ENCODE peak calls at places on chromosomes 4 and X, in seven cellular contexts. One of them, this sample, is unnamed.

GRCh38 chrX:17861496-17862011 is 456 bp upstream of the RAI2 start:
- DNase-seq in heart right ventricle: no peak
- DNase-seq in lung: no peak
- DNase-seq in CD4-positive, CD25-positive, alpha-beta regulatory T cell: no peak
- DNase-seq in CD8-positive, alpha-beta memory T cell: no peak
- DNase-seq in psoas muscle: peak; percentile 52
- DNase-seq in tibial artery: no peak
- DNase-seq in this sample: no peak

GRCh38 chrX:72038016-72038415 is 93.7 kb downstream of the RTL5 start:
- DNase-seq in heart right ventricle: no peak
- DNase-seq in lung: peak; percentile 23
- DNase-seq in CD4-positive, CD25-positive, alpha-beta regulatory T cell: no peak
- DNase-seq in CD8-positive, alpha-beta memory T cell: no peak
- DNase-seq in psoas muscle: no peak
- DNase-seq in tibial artery: no peak
- DNase-seq in this sample: no peak

GRCh38 chr4:86482851-86483490 is 111.1 kb upstream of the PTPN13 start:
- DNase-seq in heart right ventricle: no peak
- DNase-seq in lung: no peak
- DNase-seq in CD4-positive, CD25-positive, alpha-beta regulatory T cell: no peak
- DNase-seq in CD8-positive, alpha-beta memory T cell: no peak
- DNase-seq in psoas muscle: no peak
- DNase-seq in tibial artery: no peak
- DNase-seq in this sample: no peak

GRCh38 chrX:13029831-13030771 is 14.3 kb downstream of the FAM9C start:
- DNase-seq in heart right ventricle: no peak
- DNase-seq in lung: no peak
- DNase-seq in CD4-positive, CD25-positive, alpha-beta regulatory T cell: peak; percentile 33
- DNase-seq in CD8-positive, alpha-beta memory T cell: no peak
- DNase-seq in psoas muscle: no peak
- DNase-seq in tibial artery: no peak
- DNase-seq in this sample: no peak

GRCh38 chrX:110532527-110532926 is 173.9 kb downstream of the RTL9 start:
- DNase-seq in heart right ventricle: no peak
- DNase-seq in lung: no peak
- DNase-seq in CD4-positive, CD25-positive, alpha-beta regulatory T cell: no peak
- DNase-seq in CD8-positive, alpha-beta memory T cell: no peak
- DNase-seq in psoas muscle: no peak
- DNase-seq in tibial artery: no peak
- DNase-seq in this sample: peak; percentile 11

GRCh38 chr4:16461362-16461761 is 235.1 kb upstream of the TAPT1 start:
- DNase-seq in heart right ventricle: no peak
- DNase-seq in lung: no peak
- DNase-seq in CD4-positive, CD25-positive, alpha-beta regulatory T cell: no peak
- DNase-seq in CD8-positive, alpha-beta memory T cell: no peak
- DNase-seq in psoas muscle: no peak
- DNase-seq in tibial artery: no peak
- DNase-seq in this sample: no peak

GRCh38 chr4:156113138-156113537 is 159.5 kb upstream of the CTSO start:
- DNase-seq in heart right ventricle: no peak
- DNase-seq in lung: no peak
- DNase-seq in CD4-positive, CD25-positive, alpha-beta regulatory T cell: no peak
- DNase-seq in CD8-positive, alpha-beta memory T cell: no peak
- DNase-seq in psoas muscle: no peak
- DNase-seq in tibial artery: no peak
- DNase-seq in this sample: no peak

GRCh38 chrX:148228521-148228920 is 247.4 kb downstream of the FMR1NB start:
- DNase-seq in heart right ventricle: no peak
- DNase-seq in lung: no peak
- DNase-seq in CD4-positive, CD25-positive, alpha-beta regulatory T cell: no peak
- DNase-seq in CD8-positive, alpha-beta memory T cell: no peak
- DNase-seq in psoas muscle: no peak
- DNase-seq in tibial artery: no peak
- DNase-seq in this sample: no peak

GRCh38 chrX:110004210-110004609 is 1.3 kb downstream of the TMEM164 start:
- DNase-seq in heart right ventricle: peak; percentile 13
- DNase-seq in lung: peak; percentile 55
- DNase-seq in CD4-positive, CD25-positive, alpha-beta regulatory T cell: no peak
- DNase-seq in CD8-positive, alpha-beta memory T cell: no peak
- DNase-seq in psoas muscle: peak; percentile 64
- DNase-seq in tibial artery: no peak
- DNase-seq in this sample: peak; percentile 16

GRCh38 chr4:7867191-7867590 is 72.5 kb downstream of the AFAP1 start:
- DNase-seq in heart right ventricle: no peak
- DNase-seq in lung: no peak
- DNase-seq in CD4-positive, CD25-positive, alpha-beta regulatory T cell: no peak
- DNase-seq in CD8-positive, alpha-beta memory T cell: no peak
- DNase-seq in psoas muscle: no peak
- DNase-seq in tibial artery: no peak
- DNase-seq in this sample: no peak

GRCh38 chrX:47502591-47503222 is 19.7 kb upstream of the ZNF41 start:
- DNase-seq in heart right ventricle: no peak
- DNase-seq in lung: no peak
- DNase-seq in CD4-positive, CD25-positive, alpha-beta regulatory T cell: no peak
- DNase-seq in CD8-positive, alpha-beta memory T cell: no peak
- DNase-seq in psoas muscle: no peak
- DNase-seq in tibial artery: no peak
- DNase-seq in this sample: no peak

GRCh38 chr4:48379587-48380140 is 38.3 kb downstream of the SLAIN2 start:
- DNase-seq in heart right ventricle: no peak
- DNase-seq in lung: no peak
- DNase-seq in CD4-positive, CD25-positive, alpha-beta regulatory T cell: no peak
- DNase-seq in CD8-positive, alpha-beta memory T cell: no peak
- DNase-seq in psoas muscle: no peak
- DNase-seq in tibial artery: no peak
- DNase-seq in this sample: no peak

GRCh38 chrX:13752141-13752540 is 17.6 kb downstream of the OFD1 start:
- DNase-seq in heart right ventricle: no peak
- DNase-seq in lung: no peak
- DNase-seq in CD4-positive, CD25-positive, alpha-beta regulatory T cell: no peak
- DNase-seq in CD8-positive, alpha-beta memory T cell: no peak
- DNase-seq in psoas muscle: no peak
- DNase-seq in tibial artery: no peak
- DNase-seq in this sample: no peak

GRCh38 chrX:119870626-119871131 is 854 bp downstream of the RNF113A start:
- DNase-seq in heart right ventricle: no peak
- DNase-seq in lung: no peak
- DNase-seq in CD4-positive, CD25-positive, alpha-beta regulatory T cell: peak; percentile 32
- DNase-seq in CD8-positive, alpha-beta memory T cell: peak; percentile 54
- DNase-seq in psoas muscle: no peak
- DNase-seq in tibial artery: no peak
- DNase-seq in this sample: no peak

GRCh38 chrX:47831788-47832187 is 4.9 kb upstream of the ZNF81 start:
- DNase-seq in heart right ventricle: peak; percentile 26
- DNase-seq in lung: peak; percentile 57
- DNase-seq in CD4-positive, CD25-positive, alpha-beta regulatory T cell: peak; percentile 54
- DNase-seq in CD8-positive, alpha-beta memory T cell: peak; percentile 70
- DNase-seq in psoas muscle: peak; percentile 56
- DNase-seq in tibial artery: no peak
- DNase-seq in this sample: peak; percentile 59

GRCh38 chr4:41436365-41437263 is 101.3 kb upstream of the LIMCH1 start:
- DNase-seq in heart right ventricle: no peak
- DNase-seq in lung: no peak
- DNase-seq in CD4-positive, CD25-positive, alpha-beta regulatory T cell: no peak
- DNase-seq in CD8-positive, alpha-beta memory T cell: no peak
- DNase-seq in psoas muscle: no peak
- DNase-seq in tibial artery: no peak
- DNase-seq in this sample: no peak

GRCh38 chr4:78214078-78214477 is 157.0 kb downstream of the FRAS1 start:
- DNase-seq in heart right ventricle: no peak
- DNase-seq in lung: no peak
- DNase-seq in CD4-positive, CD25-positive, alpha-beta regulatory T cell: no peak
- DNase-seq in CD8-positive, alpha-beta memory T cell: no peak
- DNase-seq in psoas muscle: no peak
- DNase-seq in tibial artery: no peak
- DNase-seq in this sample: no peak

GRCh38 chr4:89492476-89493110 is 185.0 kb upstream of the GPRIN3 start:
- DNase-seq in heart right ventricle: no peak
- DNase-seq in lung: no peak
- DNase-seq in CD4-positive, CD25-positive, alpha-beta regulatory T cell: no peak
- DNase-seq in CD8-positive, alpha-beta memory T cell: no peak
- DNase-seq in psoas muscle: no peak
- DNase-seq in tibial artery: no peak
- DNase-seq in this sample: no peak

GRCh38 chr4:99658666-99659065 is 1.0 kb upstream of the C4orf54 start:
- DNase-seq in heart right ventricle: no peak
- DNase-seq in lung: no peak
- DNase-seq in CD4-positive, CD25-positive, alpha-beta regulatory T cell: no peak
- DNase-seq in CD8-positive, alpha-beta memory T cell: no peak
- DNase-seq in psoas muscle: no peak
- DNase-seq in tibial artery: no peak
- DNase-seq in this sample: no peak

GRCh38 chr4:40300371-40301162 is 34.6 kb upstream of the CHRNA9 start:
- DNase-seq in heart right ventricle: no peak
- DNase-seq in lung: no peak
- DNase-seq in CD4-positive, CD25-positive, alpha-beta regulatory T cell: no peak
- DNase-seq in CD8-positive, alpha-beta memory T cell: no peak
- DNase-seq in psoas muscle: no peak
- DNase-seq in tibial artery: no peak
- DNase-seq in this sample: no peak

GRCh38 chr4:98745372-98745771 is 87.0 kb upstream of the TSPAN5 start:
- DNase-seq in heart right ventricle: no peak
- DNase-seq in lung: no peak
- DNase-seq in CD4-positive, CD25-positive, alpha-beta regulatory T cell: no peak
- DNase-seq in CD8-positive, alpha-beta memory T cell: no peak
- DNase-seq in psoas muscle: no peak
- DNase-seq in tibial artery: no peak
- DNase-seq in this sample: peak; percentile 49

DNA sequence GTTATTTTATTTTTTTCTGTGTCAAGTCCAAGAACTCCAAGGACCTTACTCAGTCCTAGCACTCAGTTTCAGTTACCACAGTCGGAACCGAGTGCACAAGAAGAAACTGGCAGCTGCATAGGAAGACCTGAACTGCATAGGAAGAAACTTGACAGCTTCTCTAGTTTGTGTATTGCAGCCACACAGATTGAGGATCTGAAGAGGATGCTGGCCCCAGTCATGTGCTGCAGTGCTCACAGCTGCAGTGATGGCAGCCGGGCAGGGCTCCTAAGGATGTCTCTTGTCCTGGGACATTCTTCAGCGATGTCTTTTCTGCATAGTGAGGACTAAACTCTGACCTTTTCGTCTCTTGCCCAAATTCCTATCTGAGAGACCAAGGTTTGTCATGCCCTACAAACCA is 261.2 kb downstream of the STIM2 start:
- DNase-seq in heart right ventricle: no peak
- DNase-seq in lung: no peak
- DNase-seq in CD4-positive, CD25-positive, alpha-beta regulatory T cell: no peak
- DNase-seq in CD8-positive, alpha-beta memory T cell: no peak
- DNase-seq in psoas muscle: no peak
- DNase-seq in tibial artery: peak; percentile 34
- DNase-seq in this sample: no peak
- H3K4me1 ChIP-seq in heart right ventricle: no peaks in the 10 kb centered on the region
- H3K4me1 ChIP-seq in lung: no peaks in the 10 kb centered on the region
- H3K4me1 ChIP-seq in CD4-positive, CD25-positive, alpha-beta regulatory T cell: no peaks in the 10 kb centered on the region
- H3K4me1 ChIP-seq in CD8-positive, alpha-beta memory T cell: no peaks in the 10 kb centered on the region
- H3K4me1 ChIP-seq in psoas muscle: no peaks in the 10 kb centered on the region
- H3K4me1 ChIP-seq in tibial artery: no peaks in the 10 kb centered on the region
- H3K4me1 ChIP-seq in this sample: no peaks in the 10 kb centered on the region

GRCh38 chr4:24213936-24214335 is 324.1 kb upstream of the PPARGC1A start:
- DNase-seq in heart right ventricle: no peak
- DNase-seq in lung: no peak
- DNase-seq in CD4-positive, CD25-positive, alpha-beta regulatory T cell: no peak
- DNase-seq in CD8-positive, alpha-beta memory T cell: no peak
- DNase-seq in psoas muscle: no peak
- DNase-seq in tibial artery: no peak
- DNase-seq in this sample: no peak

GRCh38 chr4:24212642-24213041 is 322.8 kb upstream of the PPARGC1A start:
- DNase-seq in heart right ventricle: no peak
- DNase-seq in lung: no peak
- DNase-seq in CD4-positive, CD25-positive, alpha-beta regulatory T cell: no peak
- DNase-seq in CD8-positive, alpha-beta memory T cell: no peak
- DNase-seq in psoas muscle: peak; percentile 42
- DNase-seq in tibial artery: no peak
- DNase-seq in this sample: no peak

GRCh38 chr4:24211821-24212220 is 322.0 kb upstream of the PPARGC1A start:
- DNase-seq in heart right ventricle: no peak
- DNase-seq in lung: no peak
- DNase-seq in CD4-positive, CD25-positive, alpha-beta regulatory T cell: no peak
- DNase-seq in CD8-positive, alpha-beta memory T cell: no peak
- DNase-seq in psoas muscle: no peak
- DNase-seq in tibial artery: no peak
- DNase-seq in this sample: no peak

GRCh38 chr4:24219171-24219570 is 329.3 kb upstream of the PPARGC1A start:
- DNase-seq in heart right ventricle: no peak
- DNase-seq in lung: no peak
- DNase-seq in CD4-positive, CD25-positive, alpha-beta regulatory T cell: no peak
- DNase-seq in CD8-positive, alpha-beta memory T cell: no peak
- DNase-seq in psoas muscle: no peak
- DNase-seq in tibial artery: no peak
- DNase-seq in this sample: no peak

DNA sequence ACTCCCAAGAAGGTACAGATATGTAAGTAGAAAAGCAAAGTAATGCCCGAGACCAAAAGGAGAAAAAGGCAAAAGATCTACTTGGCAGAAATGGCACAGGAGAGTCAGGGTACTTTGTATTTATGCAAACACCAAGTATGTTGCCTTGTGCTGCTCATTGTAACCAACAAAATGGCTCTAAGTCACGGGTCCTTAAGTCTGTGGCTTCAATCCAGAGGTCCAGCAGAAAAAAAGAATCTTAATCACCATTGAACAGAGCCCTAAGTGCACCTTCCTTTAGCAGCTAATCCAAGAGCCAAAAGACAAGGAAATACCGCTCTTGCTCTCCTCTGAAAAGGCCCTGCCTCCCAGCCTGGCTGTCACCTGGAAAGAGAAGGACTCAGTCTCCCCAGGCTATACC is 324.9 kb upstream of the PPARGC1A start:
- DNase-seq in heart right ventricle: no peak
- DNase-seq in lung: no peak
- DNase-seq in CD4-positive, CD25-positive, alpha-beta regulatory T cell: no peak
- DNase-seq in CD8-positive, alpha-beta memory T cell: no peak
- DNase-seq in psoas muscle: no peak
- DNase-seq in tibial artery: no peak
- DNase-seq in this sample: no peak
- H3K27ac ChIP-seq in heart right ventricle: no peak overlapping the region
- H3K27ac ChIP-seq in lung: no peak overlapping the region
- H3K27ac ChIP-seq in CD4-positive, CD25-positive, alpha-beta regulatory T cell: no peak overlapping the region
- H3K27ac ChIP-seq in CD8-positive, alpha-beta memory T cell: no peak overlapping the region
- H3K27ac ChIP-seq in psoas muscle: no peak overlapping the region
- H3K27ac ChIP-seq in tibial artery: no peak overlapping the region
- H3K27ac ChIP-seq in this sample: no peak overlapping the region

GRCh38 chrX:2540426-2540942 is 39.7 kb upstream of the DHRSX start:
- DNase-seq in heart right ventricle: no peak
- DNase-seq in lung: no peak
- DNase-seq in CD4-positive, CD25-positive, alpha-beta regulatory T cell: no peak
- DNase-seq in CD8-positive, alpha-beta memory T cell: no peak
- DNase-seq in psoas muscle: no peak
- DNase-seq in tibial artery: no peak
- DNase-seq in this sample: no peak
- H3K27me3 ChIP-seq in heart right ventricle: no peaks in the 10 kb centered on the region
- H3K27me3 ChIP-seq in lung: no peaks in the 10 kb centered on the region
- H3K27me3 ChIP-seq in CD4-positive, CD25-positive, alpha-beta regulatory T cell: no peaks in the 10 kb centered on the region
- H3K27me3 ChIP-seq in CD8-positive, alpha-beta memory T cell: no peaks in the 10 kb centered on the region
- H3K27me3 ChIP-seq in psoas muscle: no peaks in the 10 kb centered on the region
- H3K27me3 ChIP-seq in tibial artery: no peaks in the 10 kb centered on the region
- H3K27me3 ChIP-seq in this sample: no peaks in the 10 kb centered on the region

DNA sequence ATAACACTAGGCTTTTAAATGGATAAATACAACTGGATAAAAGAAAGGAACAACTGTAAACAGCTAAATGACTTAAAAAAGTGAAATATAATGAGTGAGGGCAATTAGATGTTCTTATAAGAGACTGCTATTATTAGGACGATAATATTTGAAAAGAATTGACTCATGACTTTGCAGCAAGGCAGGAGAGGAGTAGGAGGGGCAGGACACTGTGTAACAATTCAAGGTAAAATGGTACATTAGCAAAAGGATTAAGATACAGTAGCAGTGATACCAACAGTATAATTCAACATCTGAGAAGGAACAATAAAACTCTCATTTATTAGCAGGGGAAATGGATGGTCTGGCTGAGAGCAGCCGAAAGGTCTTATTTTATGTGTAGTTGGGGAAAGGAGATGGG is 315.4 kb upstream of the BOD1L1 start:
- DNase-seq in heart right ventricle: no peak
- DNase-seq in lung: no peak
- DNase-seq in CD4-positive, CD25-positive, alpha-beta regulatory T cell: no peak
- DNase-seq in CD8-positive, alpha-beta memory T cell: no peak
- DNase-seq in psoas muscle: no peak
- DNase-seq in tibial artery: no peak
- DNase-seq in this sample: no peak
- H3K4me1 ChIP-seq in heart right ventricle: peaks cover 5% of the 10 kb centered on the region
- H3K4me1 ChIP-seq in lung: no peaks in the 10 kb centered on the region
- H3K4me1 ChIP-seq in CD4-positive, CD25-positive, alpha-beta regulatory T cell: no peaks in the 10 kb centered on the region
- H3K4me1 ChIP-seq in CD8-positive, alpha-beta memory T cell: no peaks in the 10 kb centered on the region
- H3K4me1 ChIP-seq in psoas muscle: no peaks in the 10 kb centered on the region
- H3K4me1 ChIP-seq in tibial artery: no peaks in the 10 kb centered on the region
- H3K4me1 ChIP-seq in this sample: no peaks in the 10 kb centered on the region